ENCODE peak calls at places on chromosome 7, in five cellular contexts. One of them, this sample, is unnamed.

GRCh38 chr7:134899729-134900128 is 86.6 kb upstream of the AGBL3 start:
- DNase-seq in HAP-1: no peak
- DNase-seq in C1 segment of cervical spinal cord: no peak
- DNase-seq in cardiac fibroblast: peak; percentile 70
- DNase-seq in HEK293T: no peak
- DNase-seq in this sample: no peak

GRCh38 chr7:100516135-100516812 is 22.7 kb upstream of the AGFG2 start:
- DNase-seq in C1 segment of cervical spinal cord: no peak
- DNase-seq in HAP-1: no peak
- DNase-seq in cardiac fibroblast: peak; percentile 86
- DNase-seq in HEK293T: no peak
- DNase-seq in this sample: peak; percentile 74

GRCh38 chr7:6154542-6155404 is 117.7 kb downstream of the CYTH3 start:
- DNase-seq in HEK293T: no peak
- DNase-seq in C1 segment of cervical spinal cord: no peak
- DNase-seq in HAP-1: no peak
- DNase-seq in cardiac fibroblast: no peak
- DNase-seq in this sample: no peak

GRCh38 chr7:157276091-157276561 is 60.7 kb upstream of the DNAJB6 start:
- DNase-seq in cardiac fibroblast: no peak
- DNase-seq in HEK293T: peak; percentile 11
- DNase-seq in C1 segment of cervical spinal cord: no peak
- DNase-seq in HAP-1: no peak
- DNase-seq in this sample: no peak

GRCh38 chr7:39811161-39811614 is 138.9 kb upstream of the CDK13 start:
- DNase-seq in C1 segment of cervical spinal cord: no peak
- DNase-seq in HEK293T: peak; percentile 39
- DNase-seq in cardiac fibroblast: peak; percentile 44
- DNase-seq in HAP-1: peak; percentile 56
- DNase-seq in this sample: no peak

GRCh38 chr7:149459201-149459539 is 1.7 kb downstream of the ZNF777 start:
- DNase-seq in HAP-1: no peak
- DNase-seq in HEK293T: no peak
- DNase-seq in C1 segment of cervical spinal cord: no peak
- DNase-seq in cardiac fibroblast: peak; percentile 4
- DNase-seq in this sample: no peak

GRCh38 chr7:34138483-34138882 is 233.1 kb downstream of the BMPER start:
- DNase-seq in HEK293T: no peak
- DNase-seq in C1 segment of cervical spinal cord: no peak
- DNase-seq in HAP-1: no peak
- DNase-seq in cardiac fibroblast: no peak
- DNase-seq in this sample: no peak

GRCh38 chr7:51965454-51965853 is 648.8 kb upstream of the COBL start:
- DNase-seq in C1 segment of cervical spinal cord: no peak
- DNase-seq in HEK293T: no peak
- DNase-seq in cardiac fibroblast: no peak
- DNase-seq in HAP-1: no peak
- DNase-seq in this sample: no peak

GRCh38 chr7:132300599-132300998 is 275.7 kb downstream of the PLXNA4 start:
- DNase-seq in cardiac fibroblast: no peak
- DNase-seq in HEK293T: no peak
- DNase-seq in C1 segment of cervical spinal cord: no peak
- DNase-seq in HAP-1: no peak
- DNase-seq in this sample: no peak

GRCh38 chr7:133197972-133198544 is 54.8 kb upstream of the EXOC4 start:
- DNase-seq in HAP-1: no peak
- DNase-seq in HEK293T: no peak
- DNase-seq in C1 segment of cervical spinal cord: no peak
- DNase-seq in cardiac fibroblast: no peak
- DNase-seq in this sample: no peak

GRCh38 chr7:79287976-79288375 is 165.5 kb downstream of the MAGI2 start:
- DNase-seq in HEK293T: no peak
- DNase-seq in cardiac fibroblast: peak; percentile 49
- DNase-seq in HAP-1: no peak
- DNase-seq in C1 segment of cervical spinal cord: no peak
- DNase-seq in this sample: no peak

GRCh38 chr7:106775975-106776607 is 89.0 kb upstream of the PIK3CG start:
- DNase-seq in HEK293T: no peak
- DNase-seq in cardiac fibroblast: no peak
- DNase-seq in HAP-1: no peak
- DNase-seq in C1 segment of cervical spinal cord: no peak
- DNase-seq in this sample: no peak

GRCh38 chr7:55120501-55121198 is 101.8 kb downstream of the EGFR start:
- DNase-seq in HEK293T: no peak
- DNase-seq in C1 segment of cervical spinal cord: no peak
- DNase-seq in cardiac fibroblast: peak; percentile 77
- DNase-seq in HAP-1: no peak
- DNase-seq in this sample: no peak

GRCh38 chr7:103880201-103880600 is 109.3 kb downstream of the RELN start:
- DNase-seq in HAP-1: peak; percentile 15
- DNase-seq in cardiac fibroblast: no peak
- DNase-seq in C1 segment of cervical spinal cord: no peak
- DNase-seq in HEK293T: no peak
- DNase-seq in this sample: no peak

GRCh38 chr7:47280114-47280513 is 301.8 kb downstream of the TNS3 start:
- DNase-seq in HAP-1: no peak
- DNase-seq in HEK293T: no peak
- DNase-seq in cardiac fibroblast: no peak
- DNase-seq in C1 segment of cervical spinal cord: no peak
- DNase-seq in this sample: no peak

GRCh38 chr7:30430300-30430699 is 48.3 kb downstream of the NOD1 start:
- DNase-seq in HAP-1: no peak
- DNase-seq in HEK293T: no peak
- DNase-seq in cardiac fibroblast: peak; percentile 11
- DNase-seq in C1 segment of cervical spinal cord: no peak
- DNase-seq in this sample: no peak

GRCh38 chr7:101744588-101744987 is 72.8 kb upstream of the CUX1 start:
- DNase-seq in C1 segment of cervical spinal cord: no peak
- DNase-seq in HAP-1: no peak
- DNase-seq in cardiac fibroblast: no peak
- DNase-seq in HEK293T: no peak
- DNase-seq in this sample: no peak

GRCh38 chr7:37916017-37916672 is 472 bp downstream of the SFRP4 start:
- DNase-seq in C1 segment of cervical spinal cord: no peak
- DNase-seq in cardiac fibroblast: peak; percentile 19
- DNase-seq in HAP-1: no peak
- DNase-seq in HEK293T: no peak
- DNase-seq in this sample: no peak

GRCh38 chr7:96200740-96201139 is 121.2 kb downstream of the SLC25A13 start:
- DNase-seq in HAP-1: no peak
- DNase-seq in cardiac fibroblast: no peak
- DNase-seq in HEK293T: no peak
- DNase-seq in C1 segment of cervical spinal cord: no peak
- DNase-seq in this sample: no peak

GRCh38 chr7:2283074-2283473 is 31.2 kb downstream of the SNX8 start:
- DNase-seq in HAP-1: no peak
- DNase-seq in HEK293T: no peak
- DNase-seq in cardiac fibroblast: no peak
- DNase-seq in C1 segment of cervical spinal cord: no peak
- DNase-seq in this sample: no peak

GRCh38 chr7:133568544-133568943 is 315.7 kb downstream of the EXOC4 start:
- DNase-seq in HAP-1: no peak
- DNase-seq in HEK293T: no peak
- DNase-seq in cardiac fibroblast: peak; percentile 39
- DNase-seq in C1 segment of cervical spinal cord: no peak
- DNase-seq in this sample: no peak

GRCh38 chr7:51249991-51250390 is 66.6 kb downstream of the COBL start:
- DNase-seq in cardiac fibroblast: no peak
- DNase-seq in HEK293T: no peak
- DNase-seq in HAP-1: no peak
- DNase-seq in C1 segment of cervical spinal cord: no peak
- DNase-seq in this sample: no peak

GRCh38 chr7:23893172-23893941 is 183.3 kb downstream of the STK31 start:
- DNase-seq in HEK293T: no peak
- DNase-seq in HAP-1: no peak
- DNase-seq in cardiac fibroblast: peak; percentile 72
- DNase-seq in C1 segment of cervical spinal cord: no peak
- DNase-seq in this sample: no peak

This sample was measured in NCI-H460.